ENCODE peak calls at places on chromosomes 4 and X, in six cellular contexts. A is breast epithelium, P is prostate gland, T is stomach, O is sigmoid colon, U is HCT116. L is an unnamed sample.

GRCh38 chr4:105350859-105351494 is 122.9 kb downstream of the PPA2 start:
- DNase-seq in A (no peak), P (no peak), T (no peak), O (no peak), U (no peak), L (no peak)

GRCh38 chrX:115367455-115367854 is 77.9 kb downstream of the LUZP4 start:
- DNase-seq in A (peak; percentile 39), P (no peak), T (no peak), O (no peak), U (no peak), L (no peak)

GRCh38 chrX:128781506-128781905 is 729.3 kb upstream of the ACTRT1 start:
- DNase-seq in A (no peak), P (peak; percentile 15), T (peak; percentile 40), O (no peak), U (no peak), L (peak; percentile 48)

GRCh38 chr4:186643501-186644315 is 79.9 kb downstream of the FAT1 start:
- DNase-seq in A (no peak), P (no peak), T (no peak), O (no peak), U (no peak), L (no peak)

GRCh38 chr4:22485751-22486150 is 30.1 kb downstream of the ADGRA3 start:
- DNase-seq in A (no peak), P (no peak), T (no peak), O (no peak), U (no peak), L (no peak)

GRCh38 chr4:101981756-101982155 is 191.2 kb downstream of the BANK1 start:
- DNase-seq in A (peak; percentile 45), P (peak; percentile 75), T (no peak), O (no peak), U (peak; percentile 66), L (no peak)

GRCh38 chr4:189828298-189828697 is 112.4 kb upstream of the FRG1 start:
- DNase-seq in A (no peak), P (no peak), T (no peak), O (no peak), U (no peak), L (no peak)

GRCh38 chr4:127829014-127829413 is 46.9 kb downstream of the HSPA4L start:
- DNase-seq in A (no peak), P (no peak), T (no peak), O (no peak), U (no peak), L (no peak)

GRCh38 chr4:128298852-128299251 is 11.2 kb upstream of the PGRMC2 start:
- DNase-seq in A (no peak), P (no peak), T (no peak), O (no peak), U (no peak), L (no peak)

GRCh38 chrX:129540068-129540653 is at the start of gene OCRL:
- DNase-seq in A (peak; percentile 42), P (peak; percentile 47), T (peak; percentile 68), O (peak; percentile 85), U (peak; percentile 34), L (peak; percentile 71)

GRCh38 chr4:139214039-139214534 is 37.1 kb upstream of the ELF2 start:
- DNase-seq in A (no peak), P (peak; percentile 41), T (peak; percentile 31), O (no peak), U (no peak), L (peak; percentile 46)

GRCh38 chr4:68466751-68467150 is 19.5 kb downstream of the TMPRSS11E start:
- DNase-seq in A (no peak), P (no peak), T (no peak), O (no peak), U (no peak), L (no peak)

GRCh38 chr4:2262944-2263250 is 988 bp upstream of the MXD4 start:
- DNase-seq in A (no peak), P (no peak), T (no peak), O (no peak), U (no peak), L (no peak)

GRCh38 chr4:2261110-2261852 is 628 bp downstream of the MXD4 start:
- DNase-seq in A (no peak), P (no peak), T (peak; percentile 64), O (peak; percentile 73), U (no peak), L (peak; percentile 66)

GRCh38 chr4:2263701-2264321 is 1.9 kb upstream of the MXD4 start:
- DNase-seq in A (no peak), P (no peak), T (no peak), O (peak; percentile 64), U (no peak), L (no peak)

GRCh38 chr4:2261853-2262144 is at the start of gene MXD4:
- DNase-seq in A (no peak), P (no peak), T (no peak), O (no peak), U (no peak), L (no peak)

GRCh38 chr4:2262145-2262943 is 435 bp upstream of the MXD4 start:
- DNase-seq in A (peak; percentile 100), P (peak; percentile 100), T (peak; percentile 100), O (peak; percentile 100), U (peak; percentile 97), L (peak; percentile 99)
- TF ChIP-seq POLR2AphosphoS5 in A (peak; percentile 61), P (peak; percentile 92), T (peak; percentile 96), O (peak; percentile 95), U (peak; percentile 77), L (peak; percentile 94)

GRCh38 chr4:123416462-123416861 is 19.9 kb downstream of the SPRY1 start:
- DNase-seq in A (no peak), P (no peak), T (no peak), O (no peak), U (no peak), L (no peak)
- H3K9me3 ChIP-seq in A (no peaks in the 10 kb centered on the region), P (no peaks in the 10 kb centered on the region), T (no peaks in the 10 kb centered on the region), O (no peaks in the 10 kb centered on the region), U (no peaks in the 10 kb centered on the region), L (no peaks in the 10 kb centered on the region)

GRCh38 chrX:102712967-102713677 is 874 bp downstream of the GPRASP2 start:
- DNase-seq in A (peak; percentile 59), P (peak; percentile 60), T (peak; percentile 42), O (peak; percentile 88), U (no peak), L (peak; percentile 55)
- TF ChIP-seq POLR2AphosphoS5 in A (peak; percentile 56), P (peak; percentile 78), T (no peak), O (peak; percentile 15), U (no peak), L (no peak)

DNA sequence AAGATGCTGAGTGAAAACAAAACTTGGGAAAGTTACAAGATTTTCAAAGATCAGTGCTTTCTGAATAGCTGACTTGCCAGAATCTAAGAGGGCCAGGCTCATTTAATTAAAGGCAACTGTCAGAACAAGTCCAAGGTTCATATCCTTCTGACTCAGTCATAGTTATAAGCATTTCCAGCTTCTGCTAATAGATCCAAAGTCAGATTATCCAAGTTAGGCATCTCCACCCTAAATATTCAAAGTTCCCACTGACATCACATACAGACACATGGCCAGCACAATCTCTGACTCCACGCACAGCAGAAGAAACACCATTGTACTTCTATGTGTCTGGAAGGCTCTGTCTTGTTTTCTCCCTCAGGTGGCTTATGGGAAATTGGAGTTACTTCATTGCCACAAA is 41.8 kb downstream of the GASK1B start:
- DNase-seq in A (no peak), P (no peak), T (no peak), O (no peak), U (no peak), L (no peak)
- H3K9me3 ChIP-seq in A (no peaks in the 10 kb centered on the region), P (no peaks in the 10 kb centered on the region), T (no peaks in the 10 kb centered on the region), O (no peaks in the 10 kb centered on the region), U (no peaks in the 10 kb centered on the region), L (no peaks in the 10 kb centered on the region)

GRCh38 chr4:84499065-84499982 is at the start of gene NKX6-1:
- DNase-seq in A (peak; percentile 51), P (no peak), T (peak; percentile 38), O (no peak), U (peak; percentile 87), L (peak; percentile 53)
- TF ChIP-seq POLR2AphosphoS5 in A (no peak), P (no peak), T (no peak), O (no peak), U (peak; percentile 48), L (no peak)

DNA sequence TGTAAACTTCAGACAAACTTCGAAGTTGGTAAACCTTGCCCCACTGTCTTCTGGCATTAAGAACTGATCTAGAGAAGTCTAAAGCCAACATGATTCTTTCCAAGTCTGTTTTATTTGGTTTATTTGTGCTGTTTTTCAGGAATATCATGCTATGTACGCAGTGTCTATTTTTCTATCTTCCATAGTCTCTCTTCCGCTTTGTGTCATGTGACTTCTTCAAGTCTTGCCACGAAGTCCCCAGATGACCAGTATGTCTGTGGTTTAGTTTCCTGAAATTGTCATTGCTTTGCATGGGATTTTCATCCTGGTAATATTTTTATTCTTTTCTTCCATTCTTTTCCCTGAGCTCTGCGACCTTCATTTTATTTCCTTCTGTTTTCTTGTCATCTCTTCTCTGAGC is 15.1 kb downstream of the PNMA6E start:
- DNase-seq in A (no peak), P (no peak), T (no peak), O (no peak), U (no peak), L (no peak)
- H3K9me3 ChIP-seq in A (no peaks in the 10 kb centered on the region), P (no peaks in the 10 kb centered on the region), T (no peaks in the 10 kb centered on the region), O (no peaks in the 10 kb centered on the region), U (no peaks in the 10 kb centered on the region), L (no peaks in the 10 kb centered on the region)

DNA sequence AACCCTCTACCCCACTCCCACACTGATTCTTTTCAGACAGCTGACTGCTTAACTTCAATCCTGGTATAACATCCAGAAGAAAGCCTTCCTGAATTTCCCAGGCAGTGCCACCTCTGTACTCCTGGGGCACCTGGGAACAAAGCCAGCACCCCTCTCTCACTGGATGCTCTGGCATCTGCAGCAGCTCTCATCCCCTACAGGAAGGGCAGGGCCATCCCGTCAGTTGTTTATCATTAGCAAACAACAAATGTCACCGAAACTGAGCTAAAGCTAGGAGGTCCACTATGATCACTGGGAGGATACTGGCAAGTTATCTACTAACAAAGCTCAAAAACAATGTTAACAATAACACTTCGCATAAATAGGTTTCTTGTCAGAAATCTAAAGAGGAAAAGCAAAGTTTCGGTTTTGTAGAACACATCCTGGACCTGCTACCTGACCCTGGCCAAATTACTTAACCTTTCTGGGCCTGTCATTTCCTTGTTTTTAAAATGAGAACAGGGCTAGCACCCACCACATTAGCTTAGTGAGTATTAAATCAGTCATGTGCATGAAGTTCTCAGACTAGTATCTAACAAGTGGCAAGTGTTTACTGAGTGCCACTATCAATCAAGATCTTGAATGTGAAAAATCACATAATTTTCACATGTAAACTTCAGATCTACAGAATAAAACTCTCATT is 86.6 kb downstream of the NR3C2 start:
- DNase-seq in A (no peak), P (no peak), T (no peak), O (no peak), U (no peak), L (no peak)
- TF ChIP-seq POLR2AphosphoS5 in A (no peak), P (no peak), T (no peak), O (no peak), U (no peak), L (no peak)

L was measured in transverse colon.